ENCODE peak calls at places on chromosomes 12 and 14, in five cellular contexts. S is ovary, G is K562, B is stomach, U is A549. F is an unnamed sample.
A peak's percentile ranks its signal among the peaks of the same experiment; 100 is the strongest.

GRCh38 chr12:50924439-50925341 is 27.7 kb upstream of the HIGD1C start:
- DNase-seq in S (peak; percentile 94), G (peak; percentile 85), B (peak; percentile 95), U (no peak), F (peak; percentile 95)

GRCh38 chr14:31265701-31266398 is 58.3 kb upstream of the HECTD1 start:
- DNase-seq in S (no peak), G (no peak), B (peak; percentile 66), U (no peak), F (no peak)

GRCh38 chr12:55652352-55652751 is 15.7 kb downstream of the OR10P1 start:
- DNase-seq in S (no peak), G (no peak), B (no peak), U (no peak), F (no peak)

GRCh38 chr12:52041695-52042123 is 9.5 kb upstream of the NR4A1 start:
- DNase-seq in S (peak; percentile 72), G (peak; percentile 56), B (peak; percentile 58), U (no peak), F (no peak)

GRCh38 chr14:74962493-74962892 is 7.1 kb upstream of the PGF start:
- DNase-seq in S (no peak), G (no peak), B (no peak), U (no peak), F (no peak)

GRCh38 chr12:41621288-41621687 is 433.2 kb downstream of the PDZRN4 start:
- DNase-seq in S (no peak), G (no peak), B (no peak), U (no peak), F (no peak)

GRCh38 chr14:95163132-95163531 is 5.8 kb upstream of the DICER1 start:
- DNase-seq in S (no peak), G (no peak), B (no peak), U (no peak), F (no peak)

GRCh38 chr12:95703986-95704385 is 86.6 kb downstream of the NTN4 start:
- DNase-seq in S (no peak), G (no peak), B (no peak), U (no peak), F (no peak)

GRCh38 chr14:99534863-99535262 is 53.7 kb downstream of the CCNK start:
- DNase-seq in S (no peak), G (no peak), B (no peak), U (no peak), F (no peak)

GRCh38 chr12:98653866-98654493 is 8.9 kb downstream of the APAF1 start:
- DNase-seq in S (no peak), G (peak; percentile 23), B (no peak), U (peak; percentile 33), F (no peak)

DNA sequence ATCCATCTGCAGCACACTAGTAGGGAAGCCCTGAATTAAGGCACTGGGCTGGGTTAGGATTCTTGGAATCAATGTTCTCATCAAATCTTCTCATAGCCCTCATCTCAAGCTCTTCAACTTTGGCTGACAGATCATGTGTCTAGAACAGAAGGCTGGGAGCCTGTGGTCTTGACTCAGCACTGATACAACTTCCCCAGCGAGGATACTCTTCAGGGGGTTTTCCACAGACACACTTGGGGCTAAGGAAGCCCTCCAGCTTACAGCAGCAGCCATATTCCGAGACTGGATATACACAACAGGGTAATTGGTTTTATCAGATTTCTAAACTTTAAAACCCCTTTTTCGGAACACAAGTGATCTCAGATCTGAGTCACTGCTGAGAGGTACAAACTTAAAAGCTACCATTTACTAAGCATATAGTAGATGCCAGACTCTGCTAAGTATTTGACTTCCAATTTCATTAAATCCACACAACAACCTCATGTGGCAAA is 3.5 kb downstream of the FMNL3 start:
- DNase-seq in S (no peak), G (no peak), B (no peak), U (no peak), F (no peak)
- H3K4me3 ChIP-seq in S (no peak overlapping the region), G (no peak overlapping the region), B (no peak overlapping the region), U (no peak overlapping the region), F (no peak overlapping the region)

GRCh38 chr12:117563007-117563406 is 201.6 kb upstream of the NOS1 start:
- DNase-seq in S (no peak), G (no peak), B (no peak), U (no peak), F (no peak)
- TF ChIP-seq EP300 in S (no peak), G (no peak), B (no peak), U (no peak), F (no peak)

GRCh38 chr14:57389646-57390036 is 745 bp upstream of the NAA30 start:
- DNase-seq in S (no peak), G (peak; percentile 6), B (no peak), U (no peak), F (no peak)

GRCh38 chr14:57390037-57390805 is at the start of gene NAA30:
- DNase-seq in S (peak; percentile 91), G (peak; percentile 91), B (peak; percentile 91), U (peak; percentile 81), F (peak; percentile 94)

GRCh38 chr14:57391609-57392195 is 1.3 kb downstream of the NAA30 start:
- DNase-seq in S (no peak), G (no peak), B (no peak), U (no peak), F (no peak)

GRCh38 chr14:57390806-57391562 is 598 bp downstream of the NAA30 start:
- DNase-seq in S (peak; percentile 21), G (no peak), B (peak; percentile 37), U (peak; percentile 14), F (no peak)

DNA sequence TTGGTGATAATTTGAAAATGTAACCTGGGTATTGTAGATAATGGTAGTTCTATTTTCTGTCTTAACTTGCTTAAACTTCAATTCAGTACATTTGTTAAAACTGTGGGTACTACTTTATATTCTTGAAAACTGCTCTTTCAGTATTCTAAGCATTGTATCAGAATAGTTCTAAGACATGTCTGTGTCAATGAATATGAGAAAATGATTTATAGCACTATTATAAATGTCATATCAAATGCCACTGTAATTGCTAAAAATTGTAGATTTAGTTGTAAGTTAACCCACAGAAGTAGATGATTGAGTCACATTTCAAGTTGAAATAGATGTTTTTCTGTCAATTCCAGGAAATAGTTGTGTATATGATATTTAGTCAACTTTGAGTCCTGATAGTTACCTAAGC is 2.4 kb downstream of the NAA30 start:
- DNase-seq in S (no peak), G (no peak), B (no peak), U (no peak), F (no peak)
- H3K4me3 ChIP-seq in S (no peak overlapping the region), G (peak overlapping the region; percentile 8), B (no peak overlapping the region), U (no peak overlapping the region), F (peak overlapping the region; percentile 99)

DNA sequence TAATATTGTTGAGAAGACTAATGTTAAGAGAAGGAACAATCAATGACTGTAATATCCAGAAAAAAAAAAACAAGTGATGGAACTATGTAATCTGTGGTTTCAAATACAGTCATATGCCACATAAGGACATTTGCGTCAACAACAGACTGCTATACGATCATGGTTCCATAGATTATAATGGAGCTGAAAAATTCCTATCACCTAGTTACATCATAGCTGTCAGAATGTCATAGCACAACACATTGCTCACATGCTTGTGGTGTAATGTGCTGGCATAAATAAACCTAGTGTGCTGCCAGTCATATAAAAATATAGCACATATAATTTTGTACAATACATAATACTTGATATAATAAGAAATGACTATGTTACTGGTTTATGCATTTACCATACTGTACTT is 653.5 kb downstream of the TRHDE start:
- DNase-seq in S (no peak), G (no peak), B (no peak), U (no peak), F (no peak)
- TF ChIP-seq EP300 in S (no peak), G (no peak), B (no peak), U (no peak), F (no peak)

GRCh38 chr12:57237952-57238853 is 8.7 kb downstream of the SHMT2 start:
- DNase-seq in S (no peak), G (peak; percentile 68), B (no peak), U (no peak), F (peak; percentile 70)
- H3K4me3 ChIP-seq in S (peak overlapping the region; percentile 26), G (peak overlapping the region; percentile 33), B (peak overlapping the region; percentile 38), U (no peak overlapping the region), F (peak overlapping the region; percentile 56)

DNA sequence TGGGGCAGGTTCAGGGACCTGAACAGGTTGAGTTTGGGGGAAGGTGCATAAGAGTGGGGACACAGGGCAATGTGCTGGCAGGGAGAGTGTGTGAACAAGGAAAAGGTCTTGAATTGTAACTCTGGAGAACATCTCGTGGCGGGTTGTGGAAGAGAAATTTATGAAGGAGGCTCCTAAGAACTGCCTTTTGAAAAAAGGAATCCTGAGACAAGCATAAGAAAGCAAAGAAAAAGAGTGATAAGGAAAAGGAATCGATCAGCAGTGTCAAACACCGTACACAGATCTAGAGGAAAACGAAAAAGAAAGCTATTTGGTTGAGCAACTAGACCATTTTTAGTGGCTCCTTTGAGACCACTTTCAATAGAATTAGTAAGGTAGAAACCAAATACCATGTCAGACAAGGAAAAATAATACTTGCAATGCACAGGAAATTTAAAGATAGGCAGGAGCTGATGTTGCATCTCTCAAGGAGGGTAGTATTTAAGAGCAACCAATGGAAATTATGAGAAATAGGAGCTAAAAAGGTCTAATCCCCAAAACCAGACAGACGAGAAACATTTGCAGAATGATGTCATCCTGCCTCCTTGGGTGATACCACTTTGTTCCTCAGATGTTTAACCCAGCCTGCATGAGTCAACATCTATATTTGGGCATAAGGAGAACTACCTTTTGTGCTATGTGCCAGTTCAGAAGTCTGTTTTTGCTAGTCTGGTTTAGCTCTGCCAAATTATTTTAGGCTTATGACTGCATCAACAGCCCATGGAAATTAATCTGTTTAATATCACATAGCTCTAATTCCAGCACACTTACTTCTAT is 64.5 kb upstream of the STK38L start:
- DNase-seq in S (no peak), G (no peak), B (no peak), U (peak; percentile 60), F (no peak)
- TF ChIP-seq EP300 in S (no peak), G (no peak), B (peak; percentile 66), U (peak; percentile 55), F (no peak)

F was measured in suprapubic skin.